ENCODE peak calls at places on chromosomes 3 and 15, in five cellular contexts. E, H, J, K and N are unnamed samples.

GRCh38 chr3:78134496-78134895 is 1094.6 kb downstream of the ROBO2 start:
- DNase-seq in E (no peak), H (no peak), J (no peak), K (no peak), N (no peak)

GRCh38 chr3:195240171-195240701 is 30.7 kb downstream of the XXYLT1 start:
- DNase-seq in E (no peak), H (no peak), J (no peak), K (peak; percentile 91), N (no peak)

GRCh38 chr3:66480666-66481065 is 20.2 kb downstream of the LRIG1 start:
- DNase-seq in E (no peak), H (no peak), J (no peak), K (no peak), N (no peak)

GRCh38 chr15:56244237-56244810 is 645 bp upstream of the RFX7 start:
- DNase-seq in E (no peak), H (no peak), J (peak; percentile 73), K (peak; percentile 67), N (peak; percentile 19)

GRCh38 chr3:76470285-76470684 is 569.6 kb upstream of the ROBO2 start:
- DNase-seq in E (no peak), H (no peak), J (no peak), K (no peak), N (peak; percentile 46)

GRCh38 chr15:50876260-50876988 is 32.1 kb upstream of the AP4E1 start:
- DNase-seq in E (no peak), H (no peak), J (no peak), K (no peak), N (no peak)

GRCh38 chr15:81103857-81104256 is 30.2 kb upstream of the CFAP161 start:
- DNase-seq in E (no peak), H (no peak), J (no peak), K (no peak), N (no peak)

GRCh38 chr3:49675912-49676311 is 1.8 kb downstream of the APEH start:
- DNase-seq in E (no peak), H (no peak), J (no peak), K (no peak), N (no peak)

GRCh38 chr3:74267583-74268184 is 346.8 kb downstream of the CNTN3 start:
- DNase-seq in E (peak; percentile 19), H (peak; percentile 21), J (peak; percentile 79), K (no peak), N (peak; percentile 52)

GRCh38 chr3:125145751-125146475 is 66.6 kb downstream of the SLC12A8 start:
- DNase-seq in E (no peak), H (no peak), J (no peak), K (no peak), N (no peak)

GRCh38 chr3:177887475-177887874 is 648.8 kb upstream of the KCNMB2 start:
- DNase-seq in E (no peak), H (no peak), J (no peak), K (no peak), N (no peak)

GRCh38 chr3:134895181-134895580 is 100.1 kb downstream of the EPHB1 start:
- DNase-seq in E (no peak), H (no peak), J (no peak), K (no peak), N (no peak)

GRCh38 chr3:64890466-64890865 is 202.7 kb upstream of the ADAMTS9 start:
- DNase-seq in E (no peak), H (no peak), J (no peak), K (no peak), N (no peak)

GRCh38 chr15:90762109-90762508 is 45.0 kb downstream of the BLM start:
- DNase-seq in E (no peak), H (no peak), J (peak; percentile 8), K (peak; percentile 87), N (no peak)

GRCh38 chr3:30368978-30369377 is 237.4 kb upstream of the TGFBR2 start:
- DNase-seq in E (no peak), H (no peak), J (no peak), K (no peak), N (peak; percentile 59)

GRCh38 chr3:172557515-172558220 is 34.4 kb upstream of the TNFSF10 start:
- DNase-seq in E (no peak), H (no peak), J (no peak), K (no peak), N (no peak)

GRCh38 chr3:135556184-135556583 is 409.3 kb upstream of the PPP2R3A start:
- DNase-seq in E (no peak), H (no peak), J (no peak), K (no peak), N (no peak)

GRCh38 chr15:52102468-52102867 is 10.1 kb downstream of the BCL2L10 start:
- DNase-seq in E (no peak), H (no peak), J (no peak), K (no peak), N (peak; percentile 20)

GRCh38 chr15:45630958-45631691 is 3.7 kb upstream of the SQOR start:
- DNase-seq in E (no peak), H (no peak), J (no peak), K (no peak), N (peak; percentile 73)

GRCh38 chr3:181403876-181404660 is 307.7 kb upstream of the SOX2 start:
- DNase-seq in E (no peak), H (no peak), J (no peak), K (no peak), N (no peak)

GRCh38 chr3:33144433-33144832 is 30.6 kb downstream of the CRTAP start:
- DNase-seq in E (no peak), H (peak; percentile 27), J (no peak), K (no peak), N (peak; percentile 21)

GRCh38 chr3:189122120-189122519 is 49.7 kb upstream of the TPRG1 start:
- DNase-seq in E (no peak), H (no peak), J (no peak), K (no peak), N (no peak)

GRCh38 chr15:79970921-79971434 is at the start of gene BCL2A1:
- DNase-seq in E (no peak), H (no peak), J (no peak), K (no peak), N (peak; percentile 88)

GRCh38 chr3:52794612-52795099 is at the start of gene ITIH3:
- DNase-seq in E (no peak), H (no peak), J (peak; percentile 7), K (peak; percentile 85), N (no peak)

GRCh38 chr3:141306922-141307321 is 61.4 kb upstream of the ZBTB38 start:
- DNase-seq in E (no peak), H (no peak), J (no peak), K (no peak), N (peak; percentile 13)

GRCh38 chr3:16741103-16741758 is 136.0 kb upstream of the DAZL start:
- DNase-seq in E (no peak), H (no peak), J (no peak), K (no peak), N (peak; percentile 91)

GRCh38 chr15:42692536-42692935 is 44.4 kb downstream of the CDAN1 start:
- DNase-seq in E (no peak), H (no peak), J (no peak), K (no peak), N (no peak)

GRCh38 chr15:74773731-74774252 is 8.1 kb upstream of the CSK start:
- DNase-seq in E (no peak), H (no peak), J (no peak), K (no peak), N (no peak)

GRCh38 chr3:191331443-191331842 is 1.1 kb upstream of the UTS2B start:
- DNase-seq in E (no peak), H (no peak), J (no peak), K (no peak), N (peak; percentile 59)

GRCh38 chr3:125594581-125595011 is 701 bp downstream of the OSBPL11 start:
- DNase-seq in E (peak; percentile 19), H (no peak), J (peak; percentile 37), K (no peak), N (no peak)

DNA sequence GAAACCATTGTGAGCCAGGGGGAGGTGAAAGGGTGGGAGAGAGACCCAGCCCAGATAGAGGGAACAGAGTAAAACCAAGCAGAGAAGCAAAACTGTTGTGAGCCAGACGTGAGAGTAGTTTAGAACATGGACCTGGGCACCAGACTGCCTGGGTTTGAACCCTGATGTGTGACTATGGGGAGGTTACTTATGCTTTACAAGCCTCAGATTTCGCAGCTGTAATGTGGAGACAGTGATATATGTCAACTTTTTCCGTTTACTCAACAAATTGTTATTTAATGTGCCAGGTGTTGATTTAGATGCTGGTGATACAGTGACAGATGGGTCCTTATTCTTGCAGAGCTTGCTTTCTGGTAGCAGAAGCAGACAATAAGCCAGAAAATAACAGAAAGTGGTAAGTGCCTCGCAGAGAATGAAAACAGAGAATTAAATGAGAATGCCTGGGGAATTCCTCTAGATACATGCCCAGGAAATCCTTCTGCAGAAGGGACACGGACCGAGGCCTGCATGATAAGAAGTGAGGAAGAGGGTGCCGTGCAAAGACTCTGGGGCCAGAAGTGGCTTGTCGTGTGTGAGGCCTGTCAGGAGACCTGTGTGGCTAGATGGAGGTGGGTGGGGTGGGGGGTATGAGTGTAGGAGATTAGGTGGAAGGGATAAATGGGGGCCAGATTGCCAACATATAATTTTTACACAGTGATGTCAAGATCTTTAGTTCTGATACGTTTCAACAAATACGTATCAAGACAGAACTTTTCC is 15.0 kb downstream of the KAT2B start:
- DNase-seq in E (no peak), H (no peak), J (no peak), K (no peak), N (no peak)
- H3K4me1 ChIP-seq in E (peaks cover 39% of the 10 kb centered on the region), H (no peaks in the 10 kb centered on the region), J (no peaks in the 10 kb centered on the region), K (peaks cover 45% of the 10 kb centered on the region), N (peaks cover 45% of the 10 kb centered on the region)

DNA sequence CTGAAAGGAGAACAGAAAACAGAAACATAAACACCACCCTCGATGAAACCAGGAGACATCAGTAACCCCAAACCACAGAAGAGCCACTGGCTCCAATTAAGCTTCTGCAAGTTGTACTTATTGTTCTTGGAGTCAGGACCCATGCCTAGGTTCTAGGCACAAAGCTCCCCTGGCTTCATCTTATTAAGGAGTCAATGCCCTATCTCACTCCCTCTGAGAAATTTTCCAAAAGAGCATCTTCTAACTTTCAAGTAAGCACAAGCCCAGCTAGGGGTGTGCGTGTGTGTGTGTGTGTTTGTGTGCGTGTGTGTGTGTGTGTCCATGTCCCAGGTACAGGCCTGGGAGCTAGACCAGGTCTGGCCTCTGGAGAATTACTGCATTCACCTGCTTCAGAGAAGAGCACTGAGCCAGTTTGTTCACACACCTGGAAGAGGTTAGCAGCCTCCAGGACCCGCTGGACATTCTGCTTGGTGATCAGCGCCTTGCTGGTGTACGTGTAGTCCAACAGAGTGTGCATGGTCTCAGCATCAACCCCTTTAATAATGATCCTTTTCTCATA is 28.0 kb downstream of the KLHL6 start:
- DNase-seq in E (no peak), H (no peak), J (no peak), K (no peak), N (no peak)
- H3K4me1 ChIP-seq in E (no peaks in the 10 kb centered on the region), H (no peaks in the 10 kb centered on the region), J (no peaks in the 10 kb centered on the region), K (no peaks in the 10 kb centered on the region), N (no peaks in the 10 kb centered on the region)

GRCh38 chr3:184173374-184173722 is 1.3 kb upstream of the AP2M1 start:
- DNase-seq in E (no peak), H (no peak), J (no peak), K (no peak), N (no peak)

GRCh38 chr3:184171562-184171961 is 3.1 kb upstream of the AP2M1 start:
- DNase-seq in E (no peak), H (no peak), J (no peak), K (no peak), N (peak; percentile 60)

GRCh38 chr3:184174278-184174645 is 393 bp upstream of the AP2M1 start:
- DNase-seq in E (no peak), H (no peak), J (no peak), K (no peak), N (no peak)

GRCh38 chr3:184174646-184175492 is at the start of gene AP2M1:
- DNase-seq in E (peak; percentile 99), H (peak; percentile 98), J (peak; percentile 99), K (peak; percentile 99), N (peak; percentile 99)

GRCh38 chr3:184172681-184173373 is 1.8 kb upstream of the AP2M1 start:
- DNase-seq in E (no peak), H (no peak), J (no peak), K (no peak), N (no peak)
- H3K4me1 ChIP-seq in E (peaks cover 12% of the 10 kb centered on the region), H (peaks cover 14% of the 10 kb centered on the region), J (peaks cover 21% of the 10 kb centered on the region), K (peaks cover 32% of the 10 kb centered on the region), N (peaks cover 55% of the 10 kb centered on the region)

GRCh38 chr3:10289785-10290355 is 2.9 kb downstream of the GHRL start:
- DNase-seq in E (no peak), H (no peak), J (no peak), K (no peak), N (no peak)
- H3K4me1 ChIP-seq in E (peaks cover 15% of the 10 kb centered on the region), H (no peaks in the 10 kb centered on the region), J (no peaks in the 10 kb centered on the region), K (no peaks in the 10 kb centered on the region), N (peaks cover 12% of the 10 kb centered on the region)